ENCODE peak calls at places on chromosomes 7 and 10, in five cellular contexts. Q is left kidney; J is posterior vena cava; V is SW480; M is stimulated activated CD4-positive, alpha-beta T cell treated with anti-CD3 and anti-CD28 coated beads, Interleukin-2, amount 100 ng/mL, for 48 hours. D is an unnamed sample.
A peak's percentile ranks its signal among the peaks of the same experiment; 100 is the strongest.

GRCh38 chr10:78729366-78729765 is 339.4 kb upstream of the ZMIZ1 start:
- DNase-seq in J (no peak), V (no peak), Q (no peak), M (no peak), D (no peak)

GRCh38 chr7:148883233-148884048 is 650 bp downstream of the EZH2 start:
- DNase-seq in V (peak; percentile 32), M (peak; percentile 33), Q (peak; percentile 75), J (peak; percentile 84), D (no peak)

GRCh38 chr10:24894309-24894708 is 58.1 kb downstream of the PRTFDC1 start:
- DNase-seq in J (no peak), M (no peak), V (peak; percentile 17), Q (no peak), D (no peak)

GRCh38 chr10:28676297-28676967 is 889 bp upstream of the BAMBI start:
- DNase-seq in V (no peak), M (no peak), J (no peak), Q (peak; percentile 65), D (no peak)

GRCh38 chr10:44862006-44862751 is 49.0 kb upstream of the TMEM72 start:
- DNase-seq in Q (no peak), J (no peak), V (no peak), M (no peak), D (no peak)

GRCh38 chr7:44633254-44634186 is 27.1 kb downstream of the OGDH start:
- DNase-seq in Q (no peak), V (peak; percentile 46), J (peak; percentile 90), M (peak; percentile 49), D (no peak)

GRCh38 chr10:3333426-3333825 is 160.8 kb upstream of the PITRM1 start:
- DNase-seq in M (no peak), V (no peak), J (no peak), Q (peak; percentile 23), D (no peak)

GRCh38 chr10:116382290-116382689 is 45.4 kb upstream of the PNLIPRP3 start:
- DNase-seq in J (no peak), M (no peak), Q (no peak), V (no peak), D (no peak)

GRCh38 chr7:24290004-24290641 is 6.1 kb downstream of the NPY start:
- DNase-seq in V (peak; percentile 93), Q (peak; percentile 80), J (no peak), M (peak; percentile 30), D (peak; percentile 28)

GRCh38 chr10:128463991-128464755 is 337.9 kb upstream of the MKI67 start:
- DNase-seq in M (peak; percentile 7), Q (peak; percentile 79), V (peak; percentile 35), J (no peak), D (no peak)

GRCh38 chr10:96960872-96961271 is 128.8 kb downstream of the LCOR start:
- DNase-seq in M (no peak), V (no peak), J (no peak), Q (no peak), D (no peak)

GRCh38 chr10:131143425-131144165 is 167.9 kb downstream of the TCERG1L start:
- DNase-seq in Q (no peak), M (no peak), V (no peak), J (peak; percentile 53), D (no peak)

GRCh38 chr10:99506416-99506815 is 26.3 kb upstream of the NKX2-3 start:
- DNase-seq in M (no peak), Q (no peak), V (no peak), J (no peak), D (no peak)

GRCh38 chr10:24384954-24385353 is 176.0 kb downstream of the KIAA1217 start:
- DNase-seq in J (no peak), M (no peak), V (no peak), Q (no peak), D (no peak)

GRCh38 chr7:76077435-76077834 is 29.5 kb downstream of the MDH2 start:
- DNase-seq in V (peak; percentile 20), J (no peak), M (no peak), Q (no peak), D (no peak)

GRCh38 chr10:108688314-108688713 is 1235.0 kb downstream of the XPNPEP1 start:
- DNase-seq in J (no peak), Q (no peak), M (no peak), V (no peak), D (no peak)

GRCh38 chr7:73615886-73616285 is 8.4 kb downstream of the MLXIPL start:
- DNase-seq in Q (no peak), J (no peak), M (no peak), V (no peak), D (no peak)

GRCh38 chr10:104300002-104300735 is 31.2 kb downstream of the GSTO2 start:
- DNase-seq in Q (peak; percentile 21), M (no peak), J (no peak), V (no peak), D (no peak)

GRCh38 chr10:34206602-34207268 is 608.4 kb downstream of the PARD3 start:
- DNase-seq in Q (no peak), M (no peak), V (no peak), J (no peak), D (no peak)

GRCh38 chr10:80909254-80909653 is 371.6 kb downstream of the SH2D4B start:
- DNase-seq in J (no peak), M (no peak), V (no peak), Q (peak; percentile 73), D (no peak)

GRCh38 chr10:130470973-130471372 is 334.8 kb downstream of the GLRX3 start:
- DNase-seq in V (no peak), Q (no peak), M (no peak), J (no peak), D (no peak)

GRCh38 chr10:20369863-20370736 is 527.0 kb downstream of the NEBL start:
- DNase-seq in M (no peak), Q (no peak), V (no peak), J (no peak), D (no peak)

GRCh38 chr7:73701357-73701995 is 18.0 kb downstream of the STX1A start:
- DNase-seq in V (peak; percentile 70), Q (peak; percentile 69), M (no peak), J (no peak), D (no peak)

GRCh38 chr7:34041716-34042115 is 136.4 kb downstream of the BMPER start:
- DNase-seq in M (no peak), Q (no peak), V (no peak), J (no peak), D (no peak)

GRCh38 chr10:17438583-17438982 is 15.8 kb downstream of the ST8SIA6 start:
- DNase-seq in V (no peak), M (no peak), Q (no peak), J (no peak), D (no peak)

GRCh38 chr7:71444130-71444529 is 312.2 kb downstream of the GALNT17 start:
- DNase-seq in Q (no peak), M (no peak), J (no peak), V (no peak), D (no peak)

GRCh38 chr7:98211221-98211675 is at the start of gene BHLHA15:
- DNase-seq in Q (peak; percentile 59), J (peak; percentile 78), V (peak; percentile 59), M (peak; percentile 19), D (peak; percentile 50)

GRCh38 chr10:127906548-127907377 is at the start of gene PTPRE:
- DNase-seq in J (peak; percentile 93), M (peak; percentile 64), Q (peak; percentile 86), V (peak; percentile 83), D (no peak)

GRCh38 chr7:38102486-38102885 is 75.6 kb upstream of the STARD3NL start:
- DNase-seq in Q (peak; percentile 5), J (no peak), M (no peak), V (no peak), D (no peak)

GRCh38 chr10:30858499-30858898 is 173.2 kb downstream of the ZNF438 start:
- DNase-seq in Q (peak; percentile 27), J (no peak), M (no peak), V (no peak), D (no peak)

GRCh38 chr10:31650010-31650409 is 278.6 kb downstream of the ARHGAP12 start:
- DNase-seq in J (peak; percentile 94), M (no peak), Q (peak; percentile 50), V (no peak), D (no peak)

GRCh38 chr7:128167316-128167691 is 73.8 kb upstream of the LEP start:
- DNase-seq in J (peak; percentile 73), Q (peak; percentile 93), M (no peak), V (peak; percentile 66), D (peak; percentile 66)

GRCh38 chr10:794382-794956 is 105.0 kb upstream of the DIP2C start:
- DNase-seq in Q (no peak), J (peak; percentile 62), M (no peak), V (no peak), D (no peak)

GRCh38 chr10:48493083-48493871 is 111.6 kb downstream of the ARHGAP22 start:
- DNase-seq in J (no peak), Q (no peak), V (peak; percentile 84), M (no peak), D (no peak)

GRCh38 chr10:54773506-54773905 is 27.5 kb downstream of the PCDH15 start:
- DNase-seq in J (no peak), V (no peak), M (no peak), Q (no peak), D (no peak)

GRCh38 chr10:97277551-97277950 is 14.9 kb downstream of the ARHGAP19 start:
- DNase-seq in Q (no peak), V (no peak), M (no peak), J (no peak), D (no peak)